ENCODE peak calls at places on chromosomes 4 and X, in ten cellular contexts. Q is naive B cell; Z is activated naive CD4-positive, alpha-beta T cell treated with anti-CD3 and anti-CD28 coated beads, Interleukin-2, amount 50 U/mL, for 72 hours; W is naive thymus-derived CD4-positive, alpha-beta T cell; I is DMS153; O is HEK293T; X is SW480; T is stimulated activated CD4-positive, alpha-beta T cell treated with anti-CD3 and anti-CD28 coated beads, Interleukin-4, amount 100 ng/mL, for 48 hours; C is GM13977; J is left colon. F is an unnamed sample.

GRCh38 chrX:150094996-150095395 is 156.7 kb upstream of the EOLA2 start:
- DNase-seq in Z (no peak), I (no peak), J (no peak), X (peak), T (no peak), Q (no peak), O (no peak), C (no peak), W (no peak), F (peak)

GRCh38 chr4:25011135-25011866 is 19.4 kb downstream of the LGI2 start:
- DNase-seq in Z (no peak), I (peak), J (no peak), O (no peak), T (no peak), W (no peak), X (no peak), Q (no peak), C (no peak), F (no peak)

GRCh38 chr4:3323071-3323481 is 30.3 kb downstream of the RGS12 start:
- DNase-seq in Q (no peak), W (no peak), X (no peak), J (no peak), O (no peak), C (no peak), I (no peak), T (no peak), Z (no peak), F (no peak)

GRCh38 chr4:146311238-146311970 is 97.1 kb downstream of the REELD1 start:
- DNase-seq in C (no peak), Z (no peak), W (no peak), O (no peak), J (no peak), Q (no peak), X (no peak), I (no peak), T (no peak), F (no peak)

GRCh38 chrX:75156537-75156945 is 458 bp upstream of the ABCB7 start:
- DNase-seq in T (no peak), O (no peak), Q (peak), W (no peak), J (no peak), I (no peak), C (no peak), Z (no peak), X (peak), F (peak)

GRCh38 chrX:17605676-17606075 is 131.6 kb upstream of the SCML1 start:
- DNase-seq in C (no peak), X (no peak), I (no peak), O (no peak), T (no peak), Q (no peak), W (no peak), Z (no peak), J (no peak), F (peak)

GRCh38 chrX:77431227-77431626 is 16.0 kb upstream of the FGF16 start:
- DNase-seq in Q (no peak), Z (no peak), X (no peak), J (no peak), I (no peak), T (no peak), C (no peak), W (no peak), O (no peak), F (peak)

GRCh38 chr4:122163301-122163700 is 11.2 kb downstream of the BLTP1 start:
- DNase-seq in J (no peak), X (no peak), T (no peak), O (no peak), C (no peak), Q (no peak), I (peak), Z (no peak), W (no peak), F (no peak)

GRCh38 chr4:40185830-40186664 is 10.8 kb upstream of the RHOH start:
- DNase-seq in I (no peak), W (no peak), J (no peak), Q (peak), T (no peak), C (peak), Z (no peak), X (no peak), O (no peak), F (peak)

GRCh38 chr4:103150677-103151076 is 47.5 kb downstream of the CENPE start:
- DNase-seq in O (no peak), Q (no peak), I (no peak), T (no peak), W (no peak), X (no peak), Z (no peak), C (no peak), J (no peak), F (peak)

F was measured in EH.